ENCODE peak calls at places on chromosomes 4 and X, in seven cellular contexts. D is right lobe of liver; V is small intestine; R is lower lobe of right lung; N is GM23248; S is naive thymus-derived CD4-positive, alpha-beta T cell; B is A549. T is an unnamed sample. For H3K9me3 and H3K4me1, the result is how much of the 10 kb centered on the place peaks cover.

GRCh38 chrX:122913134-122913533 is 270.9 kb upstream of the GRIA3 start:
- DNase-seq in D (no peak), V (no peak), R (no peak), N (no peak), S (no peak), B (no peak), T (no peak)

GRCh38 chr4:128517739-128518510 is 230.3 kb upstream of the PGRMC2 start:
- DNase-seq in D (no peak), V (peak), R (no peak), N (peak), S (no peak), B (peak), T (peak)

GRCh38 chrX:80334583-80334982 is 85.7 kb upstream of the TENT5D start:
- DNase-seq in D (no peak), V (no peak), R (no peak), N (no peak), S (no peak), B (no peak), T (no peak)

GRCh38 chrX:72367524-72367923 is 61.8 kb upstream of the CITED1 start:
- DNase-seq in D (no peak), V (no peak), R (no peak), N (no peak), S (no peak), B (no peak), T (no peak)

GRCh38 chr4:98166025-98166730 is 22.9 kb upstream of the STPG2 start:
- DNase-seq in D (peak), V (no peak), R (no peak), N (peak), S (no peak), B (peak), T (peak)

GRCh38 chrX:9622128-9622527 is 143.5 kb downstream of the GPR143 start:
- DNase-seq in D (no peak), V (no peak), R (no peak), N (no peak), S (no peak), B (no peak), T (no peak)

GRCh38 chr4:127832585-127832984 is 48.1 kb upstream of the PLK4 start:
- DNase-seq in D (no peak), V (no peak), R (no peak), N (no peak), S (no peak), B (no peak), T (no peak)

GRCh38 chr4:14729605-14730004 is 272.7 kb upstream of the CPEB2 start:
- DNase-seq in D (no peak), V (no peak), R (no peak), N (no peak), S (no peak), B (no peak), T (no peak)

GRCh38 chrX:56505866-56506265 is 57.6 kb upstream of the UBQLN2 start:
- DNase-seq in D (no peak), V (no peak), R (no peak), N (no peak), S (no peak), B (no peak), T (peak)

GRCh38 chr4:6198768-6199343 is 1.5 kb downstream of the JAKMIP1 start:
- DNase-seq in D (no peak), V (no peak), R (no peak), N (no peak), S (no peak), B (peak), T (no peak)

GRCh38 chr4:52711834-52712171 is 39.4 kb downstream of the ERVMER34-1 start:
- DNase-seq in D (no peak), V (no peak), R (no peak), N (no peak), S (no peak), B (no peak), T (no peak)

GRCh38 chr4:53813991-53814390 is 222.7 kb upstream of the LNX1 start:
- DNase-seq in D (no peak), V (no peak), R (no peak), N (peak), S (no peak), B (no peak), T (no peak)

GRCh38 chr4:113586072-113586471 is 175.5 kb downstream of the CAMK2D start:
- DNase-seq in D (peak), V (no peak), R (no peak), N (no peak), S (no peak), B (no peak), T (no peak)

GRCh38 chr4:21953653-21954052 is 5.1 kb upstream of the KCNIP4 start:
- DNase-seq in D (no peak), V (no peak), R (no peak), N (no peak), S (no peak), B (no peak), T (no peak)

GRCh38 chr4:72394264-72394663 is 174.8 kb downstream of the ADAMTS3 start:
- DNase-seq in D (no peak), V (no peak), R (no peak), N (no peak), S (no peak), B (peak), T (no peak)

GRCh38 chr4:4659871-4660651 is 118.2 kb upstream of the STX18 start:
- DNase-seq in D (no peak), V (no peak), R (no peak), N (peak), S (no peak), B (peak), T (no peak)

GRCh38 chrX:11064851-11065600 is 46.1 kb upstream of the HCCS start:
- DNase-seq in D (no peak), V (no peak), R (no peak), N (peak), S (no peak), B (no peak), T (peak)

GRCh38 chr4:92303621-92304027 is at the start of gene GRID2:
- DNase-seq in D (no peak), V (no peak), R (no peak), N (peak), S (no peak), B (no peak), T (peak)

GRCh38 chrX:23902419-23902818 is 5.3 kb downstream of the APOO start:
- DNase-seq in D (no peak), V (peak), R (no peak), N (peak), S (peak), B (peak), T (no peak)

GRCh38 chr4:141643557-141643956 is 7.2 kb downstream of the IL15 start:
- DNase-seq in D (no peak), V (peak), R (no peak), N (peak), S (no peak), B (peak), T (no peak)

GRCh38 chrX:40168183-40169015 is 70.6 kb upstream of the BCOR start:
- DNase-seq in D (no peak), V (no peak), R (no peak), N (no peak), S (no peak), B (no peak), T (no peak)

GRCh38 chr4:121582296-121582695 is 114.5 kb downstream of the ANXA5 start:
- DNase-seq in D (no peak), V (no peak), R (no peak), N (peak), S (no peak), B (no peak), T (no peak)

GRCh38 chrX:147072747-147073146 is 258.2 kb upstream of the CXorf51A start:
- DNase-seq in D (no peak), V (no peak), R (no peak), N (no peak), S (no peak), B (no peak), T (no peak)

GRCh38 chr4:23855912-23856605 is 33.8 kb downstream of the PPARGC1A start:
- DNase-seq in D (no peak), V (no peak), R (no peak), N (peak), S (no peak), B (no peak), T (no peak)

GRCh38 chr4:173018446-173018845 is 150.2 kb upstream of the GALNT7 start:
- DNase-seq in D (no peak), V (no peak), R (no peak), N (no peak), S (no peak), B (no peak), T (no peak)

GRCh38 chrX:113384628-113385027 is 544.0 kb upstream of the AMOT start:
- DNase-seq in D (no peak), V (no peak), R (no peak), N (peak), S (no peak), B (no peak), T (no peak)

GRCh38 chr4:183554878-183555585 is 50.2 kb downstream of the ING2 start:
- DNase-seq in D (no peak), V (no peak), R (peak), N (no peak), S (no peak), B (no peak), T (peak)

GRCh38 chr4:41725254-41725653 is 23.3 kb downstream of the PHOX2B start:
- DNase-seq in D (no peak), V (no peak), R (no peak), N (no peak), S (no peak), B (no peak), T (no peak)

GRCh38 chr4:9979101-9979815 is 42.0 kb downstream of the SLC2A9 start:
- DNase-seq in D (no peak), V (no peak), R (no peak), N (no peak), S (no peak), B (no peak), T (no peak)

GRCh38 chr4:98658287-98659105 is at the start of gene TSPAN5:
- DNase-seq in D (peak), V (peak), R (peak), N (peak), S (peak), B (peak), T (peak)

GRCh38 chrX:16207631-16208030 is 40.4 kb downstream of the MAGEB17 start:
- DNase-seq in D (no peak), V (peak), R (no peak), N (no peak), S (no peak), B (no peak), T (no peak)

GRCh38 chr4:143336828-143337599 is at the start of gene GAB1:
- DNase-seq in D (peak), V (peak), R (peak), N (peak), S (no peak), B (peak), T (peak)

GRCh38 chr4:568962-569361 is 7.1 kb downstream of the TMEM271 start:
- DNase-seq in D (no peak), V (no peak), R (no peak), N (no peak), S (no peak), B (no peak), T (no peak)
- H3K9me3 ChIP-seq in D (under half), V (under half), R (under half), N (under half), S (under half), B (under half), T (under half)

GRCh38 chr4:163744861-163745260 is 250.4 kb downstream of the TMA16 start:
- DNase-seq in D (no peak), V (no peak), R (no peak), N (no peak), S (no peak), B (no peak), T (no peak)
- H3K4me1 ChIP-seq in D (under half), V (under half), R (under half), N (under half), S (under half), B (under half), T (under half)

DNA sequence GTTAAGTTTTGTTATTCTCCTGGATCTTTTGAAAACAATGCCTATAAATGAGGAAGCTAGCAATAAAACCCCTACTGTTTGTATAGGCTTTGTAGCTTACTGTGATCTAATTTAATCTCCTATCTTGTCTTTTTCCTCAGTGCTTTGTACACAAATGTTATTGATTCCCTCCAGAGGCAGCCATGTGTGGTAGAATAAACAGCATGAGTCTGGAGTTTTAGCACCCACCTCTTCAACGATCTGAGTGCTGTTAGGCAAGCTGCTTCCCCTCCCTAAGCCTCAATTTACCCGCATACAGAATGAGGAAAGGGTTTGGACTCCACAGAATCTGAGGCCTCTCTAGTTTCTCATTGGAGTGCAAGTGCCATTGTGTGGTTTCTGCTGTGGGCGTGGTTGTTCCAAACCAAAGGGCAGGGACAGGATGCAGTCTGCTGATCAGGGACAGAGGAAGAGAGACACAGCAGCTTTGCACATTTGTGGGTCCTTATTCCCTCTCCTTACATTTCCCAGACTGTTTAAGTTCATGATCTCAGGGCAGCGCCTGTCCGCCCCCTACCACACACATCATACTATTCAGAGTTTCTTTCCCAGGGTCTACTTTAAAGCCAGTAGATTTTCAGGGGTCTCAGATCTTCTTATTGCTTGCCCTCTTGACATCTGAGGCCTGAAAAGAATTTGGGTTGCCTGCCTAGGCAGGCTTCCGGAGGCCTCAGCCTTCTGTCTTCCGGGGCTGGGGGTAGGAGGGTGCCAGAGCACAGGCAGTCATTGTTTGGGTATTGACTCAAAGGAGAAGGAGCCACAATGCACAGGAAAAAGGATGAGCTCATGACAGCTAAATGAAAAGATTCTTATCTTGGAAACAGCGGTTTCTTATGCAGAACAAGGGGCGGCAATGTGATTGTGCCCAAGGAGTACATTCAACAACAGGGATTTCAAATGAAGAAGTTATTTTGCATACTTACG is 114.9 kb upstream of the TEX13D start:
- DNase-seq in D (no peak), V (peak), R (no peak), N (peak), S (peak), B (no peak), T (no peak)
- H3K27ac ChIP-seq in D (no peak), V (no peak), R (peak), N (peak), S (peak), B (no peak), T (no peak)

GRCh38 chrX:70281951-70282350 is at the start of gene RAB41:
- DNase-seq in D (no peak), V (no peak), R (no peak), N (no peak), S (no peak), B (no peak), T (no peak)
- H3K9me3 ChIP-seq in D (under half), V (under half), R (under half), N (under half), S (under half), B (under half), T (under half)

GRCh38 chr4:158777423-158777822 is 8.6 kb downstream of the FNIP2 start:
- DNase-seq in D (no peak), V (no peak), R (no peak), N (no peak), S (no peak), B (no peak), T (no peak)
- H3K4me1 ChIP-seq in D (under half), V (under half), R (half or more), N (under half), S (under half), B (under half), T (under half)

GRCh38 chrX:13932416-13932815 is 97.3 kb downstream of the GEMIN8 start:
- DNase-seq in D (no peak), V (no peak), R (no peak), N (no peak), S (no peak), B (no peak), T (no peak)
- H3K27ac ChIP-seq in D (no peak), V (no peak), R (no peak), N (no peak), S (no peak), B (no peak), T (no peak)

GRCh38 chr4:19736968-19737756 is 514.5 kb upstream of the SLIT2 start:
- DNase-seq in D (no peak), V (no peak), R (no peak), N (no peak), S (no peak), B (no peak), T (no peak)

GRCh38 chr4:19739101-19739651 is 512.5 kb upstream of the SLIT2 start:
- DNase-seq in D (no peak), V (peak), R (no peak), N (peak), S (no peak), B (peak), T (peak)

GRCh38 chr4:19729873-19730735 is 521.6 kb upstream of the SLIT2 start:
- DNase-seq in D (no peak), V (no peak), R (no peak), N (peak), S (no peak), B (no peak), T (no peak)

DNA sequence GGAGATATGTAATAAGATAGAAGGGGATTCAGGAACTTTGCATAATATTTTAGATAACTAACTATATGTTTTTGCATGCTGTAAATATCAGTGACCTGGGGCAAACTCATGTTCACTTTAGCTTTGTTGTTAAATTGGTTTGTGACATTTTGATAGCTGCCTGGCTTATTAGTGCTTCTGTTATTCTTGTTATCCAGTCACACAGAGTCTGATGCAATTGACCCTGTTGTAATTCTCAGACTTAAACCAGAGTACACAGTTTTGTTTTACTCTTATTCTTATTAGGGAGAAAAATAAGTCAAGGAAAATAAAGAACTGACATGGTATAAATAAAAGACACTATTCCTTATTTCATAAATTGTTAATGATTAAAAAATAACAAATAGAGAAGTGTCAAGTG is 516.7 kb upstream of the SLIT2 start:
- DNase-seq in D (no peak), V (no peak), R (no peak), N (peak), S (no peak), B (no peak), T (no peak)
- H3K9me3 ChIP-seq in D (under half), V (under half), R (under half), N (under half), S (under half), B (under half), T (under half)

GRCh38 chr4:102541708-102542107 is 40.5 kb downstream of the NFKB1 start:
- DNase-seq in D (no peak), V (no peak), R (no peak), N (no peak), S (no peak), B (peak), T (no peak)

GRCh38 chr4:102546635-102547034 is 45.5 kb downstream of the NFKB1 start:
- DNase-seq in D (no peak), V (no peak), R (no peak), N (no peak), S (no peak), B (no peak), T (no peak)

GRCh38 chr4:102543030-102543505 is 41.9 kb downstream of the NFKB1 start:
- DNase-seq in D (no peak), V (no peak), R (no peak), N (no peak), S (no peak), B (no peak), T (no peak)

GRCh38 chr4:102547973-102548372 is 46.8 kb downstream of the NFKB1 start:
- DNase-seq in D (no peak), V (no peak), R (no peak), N (no peak), S (no peak), B (no peak), T (no peak)

DNA sequence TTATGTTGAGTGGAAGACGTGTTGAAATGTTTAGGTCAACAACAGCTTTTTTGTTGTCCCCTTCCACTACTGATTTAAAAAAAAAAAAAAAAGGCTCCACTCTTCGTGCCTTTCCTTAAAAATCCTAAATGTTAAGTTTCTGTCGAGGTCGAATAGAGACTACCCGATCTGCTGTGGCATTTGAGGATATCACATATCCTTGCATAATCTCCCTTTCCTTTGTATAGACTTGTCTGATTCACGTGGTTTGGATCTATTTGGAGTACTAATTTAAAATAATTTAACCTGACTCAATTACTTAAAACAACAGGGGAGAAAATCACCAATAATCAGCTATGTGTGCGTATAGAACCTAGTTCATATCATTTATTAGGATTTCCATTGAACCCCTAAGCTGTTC is 42.4 kb downstream of the NFKB1 start:
- DNase-seq in D (no peak), V (no peak), R (no peak), N (no peak), S (no peak), B (no peak), T (no peak)
- H3K4me1 ChIP-seq in D (under half), V (under half), R (under half), N (under half), S (under half), B (under half), T (under half)